ENCODE peak calls at places on chromosomes 12 and 14, in six cellular contexts. One of them, this sample, is unnamed.
A peak's percentile ranks its signal among the peaks of the same experiment; 100 is the strongest.

GRCh38 chr14:62743118-62743517 is 302.1 kb downstream of the KCNH5 start:
- DNase-seq in transverse colon: no peak
- DNase-seq in GM23248: no peak
- DNase-seq in aorta: no peak
- DNase-seq in tibial nerve: no peak
- DNase-seq in effector memory CD4-positive, alpha-beta T cell: no peak
- DNase-seq in this sample: no peak

GRCh38 chr14:36295642-36296627 is 24.5 kb downstream of the MBIP start:
- DNase-seq in GM23248: no peak
- DNase-seq in transverse colon: no peak
- DNase-seq in aorta: no peak
- DNase-seq in tibial nerve: no peak
- DNase-seq in effector memory CD4-positive, alpha-beta T cell: no peak
- DNase-seq in this sample: no peak

GRCh38 chr12:26746315-26746714 is 86.7 kb downstream of the ITPR2 start:
- DNase-seq in GM23248: peak; percentile 85
- DNase-seq in effector memory CD4-positive, alpha-beta T cell: no peak
- DNase-seq in transverse colon: no peak
- DNase-seq in tibial nerve: no peak
- DNase-seq in aorta: no peak
- DNase-seq in this sample: no peak

GRCh38 chr12:109461049-109461845 is 15.9 kb downstream of the KCTD10 start:
- DNase-seq in transverse colon: peak; percentile 50
- DNase-seq in GM23248: peak; percentile 42
- DNase-seq in tibial nerve: peak; percentile 19
- DNase-seq in aorta: peak; percentile 81
- DNase-seq in effector memory CD4-positive, alpha-beta T cell: no peak
- DNase-seq in this sample: no peak

GRCh38 chr12:80977356-80977755 is 39.6 kb upstream of the LIN7A start:
- DNase-seq in effector memory CD4-positive, alpha-beta T cell: no peak
- DNase-seq in GM23248: no peak
- DNase-seq in transverse colon: no peak
- DNase-seq in aorta: no peak
- DNase-seq in tibial nerve: no peak
- DNase-seq in this sample: no peak

GRCh38 chr12:5494343-5494742 is 62.4 kb downstream of the NTF3 start:
- DNase-seq in GM23248: no peak
- DNase-seq in effector memory CD4-positive, alpha-beta T cell: no peak
- DNase-seq in transverse colon: no peak
- DNase-seq in aorta: no peak
- DNase-seq in tibial nerve: no peak
- DNase-seq in this sample: no peak

GRCh38 chr12:4353785-4354208 is 25.7 kb downstream of the FGF23 start:
- DNase-seq in GM23248: peak; percentile 14
- DNase-seq in effector memory CD4-positive, alpha-beta T cell: peak; percentile 35
- DNase-seq in transverse colon: no peak
- DNase-seq in tibial nerve: no peak
- DNase-seq in aorta: no peak
- DNase-seq in this sample: peak; percentile 36

GRCh38 chr12:85688837-85689236 is 147.4 kb downstream of the RASSF9 start:
- DNase-seq in aorta: no peak
- DNase-seq in GM23248: no peak
- DNase-seq in transverse colon: no peak
- DNase-seq in effector memory CD4-positive, alpha-beta T cell: no peak
- DNase-seq in tibial nerve: no peak
- DNase-seq in this sample: no peak

GRCh38 chr12:120282229-120282628 is 9.5 kb downstream of the RNU4-2 start:
- DNase-seq in GM23248: no peak
- DNase-seq in effector memory CD4-positive, alpha-beta T cell: no peak
- DNase-seq in transverse colon: no peak
- DNase-seq in aorta: no peak
- DNase-seq in tibial nerve: no peak
- DNase-seq in this sample: no peak

GRCh38 chr12:64824130-64824499 is 332 bp upstream of the TBC1D30 start:
- DNase-seq in transverse colon: no peak
- DNase-seq in effector memory CD4-positive, alpha-beta T cell: no peak
- DNase-seq in GM23248: no peak
- DNase-seq in tibial nerve: no peak
- DNase-seq in aorta: no peak
- DNase-seq in this sample: no peak

GRCh38 chr14:47009615-47010014 is 358.0 kb upstream of the RPL10L start:
- DNase-seq in transverse colon: no peak
- DNase-seq in tibial nerve: no peak
- DNase-seq in effector memory CD4-positive, alpha-beta T cell: no peak
- DNase-seq in aorta: no peak
- DNase-seq in GM23248: no peak
- DNase-seq in this sample: no peak

GRCh38 chr14:20617138-20618003 is 24.1 kb downstream of the OR6S1 start:
- DNase-seq in GM23248: no peak
- DNase-seq in effector memory CD4-positive, alpha-beta T cell: no peak
- DNase-seq in tibial nerve: no peak
- DNase-seq in aorta: no peak
- DNase-seq in transverse colon: no peak
- DNase-seq in this sample: no peak

GRCh38 chr12:1916396-1917171 is 1.9 kb downstream of the CACNA2D4 start:
- DNase-seq in GM23248: no peak
- DNase-seq in tibial nerve: peak; percentile 2
- DNase-seq in effector memory CD4-positive, alpha-beta T cell: no peak
- DNase-seq in aorta: peak; percentile 49
- DNase-seq in transverse colon: no peak
- DNase-seq in this sample: no peak

GRCh38 chr12:129776977-129777667 is 126.7 kb downstream of the TMEM132D start:
- DNase-seq in GM23248: no peak
- DNase-seq in transverse colon: no peak
- DNase-seq in tibial nerve: no peak
- DNase-seq in aorta: no peak
- DNase-seq in effector memory CD4-positive, alpha-beta T cell: no peak
- DNase-seq in this sample: no peak

GRCh38 chr12:89470741-89471504 is 53.7 kb downstream of the GALNT4 start:
- DNase-seq in GM23248: peak; percentile 66
- DNase-seq in aorta: no peak
- DNase-seq in tibial nerve: no peak
- DNase-seq in effector memory CD4-positive, alpha-beta T cell: no peak
- DNase-seq in transverse colon: no peak
- DNase-seq in this sample: no peak

GRCh38 chr14:38528582-38528981 is 272.7 kb upstream of the CLEC14A start:
- DNase-seq in GM23248: no peak
- DNase-seq in effector memory CD4-positive, alpha-beta T cell: no peak
- DNase-seq in aorta: no peak
- DNase-seq in tibial nerve: no peak
- DNase-seq in transverse colon: no peak
- DNase-seq in this sample: no peak

GRCh38 chr14:75711796-75712211 is 50.8 kb downstream of the TTLL5 start:
- DNase-seq in aorta: peak; percentile 84
- DNase-seq in tibial nerve: no peak
- DNase-seq in effector memory CD4-positive, alpha-beta T cell: no peak
- DNase-seq in transverse colon: peak; percentile 13
- DNase-seq in GM23248: peak; percentile 96
- DNase-seq in this sample: no peak

GRCh38 chr14:88044129-88044727 is 39.3 kb downstream of the GPR65 start:
- DNase-seq in GM23248: peak; percentile 6
- DNase-seq in effector memory CD4-positive, alpha-beta T cell: no peak
- DNase-seq in aorta: no peak
- DNase-seq in transverse colon: no peak
- DNase-seq in tibial nerve: no peak
- DNase-seq in this sample: no peak

GRCh38 chr14:89915114-89915878 is 39.2 kb downstream of the EFCAB11 start:
- DNase-seq in aorta: peak; percentile 54
- DNase-seq in transverse colon: peak; percentile 65
- DNase-seq in tibial nerve: peak; percentile 82
- DNase-seq in effector memory CD4-positive, alpha-beta T cell: no peak
- DNase-seq in GM23248: peak; percentile 86
- DNase-seq in this sample: peak; percentile 63

GRCh38 chr14:77272261-77272660 is 1.3 kb upstream of the NGB start:
- DNase-seq in effector memory CD4-positive, alpha-beta T cell: no peak
- DNase-seq in aorta: no peak
- DNase-seq in transverse colon: no peak
- DNase-seq in GM23248: no peak
- DNase-seq in tibial nerve: no peak
- DNase-seq in this sample: no peak

GRCh38 chr14:73784065-73784987 is 67.3 kb upstream of the PTGR2 start:
- DNase-seq in transverse colon: no peak
- DNase-seq in aorta: peak; percentile 42
- DNase-seq in effector memory CD4-positive, alpha-beta T cell: no peak
- DNase-seq in GM23248: peak; percentile 90
- DNase-seq in tibial nerve: no peak
- DNase-seq in this sample: no peak

GRCh38 chr14:49688701-49689030 is 652 bp upstream of the POLE2 start:
- DNase-seq in tibial nerve: no peak
- DNase-seq in transverse colon: no peak
- DNase-seq in effector memory CD4-positive, alpha-beta T cell: no peak
- DNase-seq in GM23248: no peak
- DNase-seq in aorta: no peak
- DNase-seq in this sample: no peak
- H3K4me3 ChIP-seq in tibial nerve: peak overlapping the region; percentile 62
- H3K4me3 ChIP-seq in transverse colon: no peak overlapping the region
- H3K4me3 ChIP-seq in effector memory CD4-positive, alpha-beta T cell: no peak overlapping the region
- H3K4me3 ChIP-seq in GM23248: peak overlapping the region; percentile 89
- H3K4me3 ChIP-seq in aorta: no peak overlapping the region
- H3K4me3 ChIP-seq in this sample: peak overlapping the region; percentile 57

GRCh38 chr14:34711808-34712712 is 2.3 kb downstream of the CFL2 start:
- DNase-seq in GM23248: peak; percentile 40
- DNase-seq in effector memory CD4-positive, alpha-beta T cell: no peak
- DNase-seq in transverse colon: no peak
- DNase-seq in tibial nerve: no peak
- DNase-seq in aorta: no peak
- DNase-seq in this sample: no peak
- H3K4me3 ChIP-seq in GM23248: peak overlapping the region; percentile 81
- H3K4me3 ChIP-seq in effector memory CD4-positive, alpha-beta T cell: no peak overlapping the region
- H3K4me3 ChIP-seq in transverse colon: no peak overlapping the region
- H3K4me3 ChIP-seq in tibial nerve: no peak overlapping the region
- H3K4me3 ChIP-seq in aorta: no peak overlapping the region
- H3K4me3 ChIP-seq in this sample: no peak overlapping the region

GRCh38 chr12:46212108-46212982 is 56.5 kb downstream of the SLC38A1 start:
- DNase-seq in tibial nerve: no peak
- DNase-seq in aorta: no peak
- DNase-seq in effector memory CD4-positive, alpha-beta T cell: no peak
- DNase-seq in transverse colon: no peak
- DNase-seq in GM23248: peak; percentile 27
- DNase-seq in this sample: no peak
- H3K4me3 ChIP-seq in tibial nerve: no peak overlapping the region
- H3K4me3 ChIP-seq in aorta: no peak overlapping the region
- H3K4me3 ChIP-seq in effector memory CD4-positive, alpha-beta T cell: no peak overlapping the region
- H3K4me3 ChIP-seq in transverse colon: no peak overlapping the region
- H3K4me3 ChIP-seq in GM23248: no peak overlapping the region
- H3K4me3 ChIP-seq in this sample: no peak overlapping the region

GRCh38 chr14:93788557-93789365 is 476 bp upstream of the PRIMA1 start:
- DNase-seq in aorta: peak; percentile 56
- DNase-seq in GM23248: peak; percentile 50
- DNase-seq in transverse colon: peak; percentile 29
- DNase-seq in effector memory CD4-positive, alpha-beta T cell: no peak
- DNase-seq in tibial nerve: no peak
- DNase-seq in this sample: no peak
- H3K4me3 ChIP-seq in aorta: peak overlapping the region; percentile 53
- H3K4me3 ChIP-seq in GM23248: peak overlapping the region; percentile 63
- H3K4me3 ChIP-seq in transverse colon: peak overlapping the region; percentile 63
- H3K4me3 ChIP-seq in effector memory CD4-positive, alpha-beta T cell: no peak overlapping the region
- H3K4me3 ChIP-seq in tibial nerve: peak overlapping the region; percentile 70
- H3K4me3 ChIP-seq in this sample: no peak overlapping the region

GRCh38 chr12:103583008-103583407 is 4.1 kb upstream of the STAB2 start:
- DNase-seq in aorta: no peak
- DNase-seq in tibial nerve: no peak
- DNase-seq in transverse colon: no peak
- DNase-seq in effector memory CD4-positive, alpha-beta T cell: no peak
- DNase-seq in GM23248: no peak
- DNase-seq in this sample: no peak

GRCh38 chr12:103578926-103579325 is 8.1 kb upstream of the STAB2 start:
- DNase-seq in tibial nerve: no peak
- DNase-seq in GM23248: no peak
- DNase-seq in effector memory CD4-positive, alpha-beta T cell: no peak
- DNase-seq in aorta: no peak
- DNase-seq in transverse colon: no peak
- DNase-seq in this sample: no peak

GRCh38 chr12:103580026-103580425 is 7.0 kb upstream of the STAB2 start:
- DNase-seq in tibial nerve: no peak
- DNase-seq in effector memory CD4-positive, alpha-beta T cell: no peak
- DNase-seq in aorta: no peak
- DNase-seq in transverse colon: no peak
- DNase-seq in GM23248: no peak
- DNase-seq in this sample: no peak
- H3K4me3 ChIP-seq in tibial nerve: no peak overlapping the region
- H3K4me3 ChIP-seq in effector memory CD4-positive, alpha-beta T cell: no peak overlapping the region
- H3K4me3 ChIP-seq in aorta: no peak overlapping the region
- H3K4me3 ChIP-seq in transverse colon: no peak overlapping the region
- H3K4me3 ChIP-seq in GM23248: no peak overlapping the region
- H3K4me3 ChIP-seq in this sample: no peak overlapping the region

GRCh38 chr12:106684497-106684896 is 90.0 kb upstream of the RIC8B start:
- DNase-seq in transverse colon: no peak
- DNase-seq in aorta: no peak
- DNase-seq in effector memory CD4-positive, alpha-beta T cell: no peak
- DNase-seq in tibial nerve: no peak
- DNase-seq in GM23248: no peak
- DNase-seq in this sample: no peak
- H3K4me3 ChIP-seq in transverse colon: no peak overlapping the region
- H3K4me3 ChIP-seq in aorta: no peak overlapping the region
- H3K4me3 ChIP-seq in effector memory CD4-positive, alpha-beta T cell: no peak overlapping the region
- H3K4me3 ChIP-seq in tibial nerve: no peak overlapping the region
- H3K4me3 ChIP-seq in GM23248: no peak overlapping the region
- H3K4me3 ChIP-seq in this sample: no peak overlapping the region

GRCh38 chr12:31849090-31849687 is 110.0 kb upstream of the RESF1 start:
- DNase-seq in tibial nerve: no peak
- DNase-seq in transverse colon: no peak
- DNase-seq in aorta: no peak
- DNase-seq in effector memory CD4-positive, alpha-beta T cell: no peak
- DNase-seq in GM23248: no peak
- DNase-seq in this sample: no peak
- H3K4me3 ChIP-seq in tibial nerve: no peak overlapping the region
- H3K4me3 ChIP-seq in transverse colon: no peak overlapping the region
- H3K4me3 ChIP-seq in aorta: no peak overlapping the region
- H3K4me3 ChIP-seq in effector memory CD4-positive, alpha-beta T cell: no peak overlapping the region
- H3K4me3 ChIP-seq in GM23248: no peak overlapping the region
- H3K4me3 ChIP-seq in this sample: no peak overlapping the region

This sample was measured in CD8-positive, alpha-beta T cell.